ENCODE peak calls at places on chromosomes 6 and 20, in eight cellular contexts. One of them, this sample, is unnamed.

GRCh38 chr20:39829713-39830112 is 859.3 kb downstream of the MAFB start:
- DNase-seq in cerebellum: no peak
- DNase-seq in lung: no peak
- DNase-seq in endothelial cell: no peak
- DNase-seq in fibroblast of the aortic adventitia: no peak
- DNase-seq in NCI-H82: no peak
- DNase-seq in activated T-helper 1 cell treated with anti-CD3 and anti-CD28 coated beads, Interleukin-12 subunit alpha, Interleukin-12 subunit beta, Interleukin-2, Interleukin-4 antibody, amounts not matched to agents 30 ng/mL and 10 ng/mL and 1 ng/mL, durations not matched to agents 14 hours and 24 hours and 36 hours: no peak
- DNase-seq in iris pigment epithelial cell: no peak
- DNase-seq in this sample: no peak

GRCh38 chr20:49368596-49368995 is 90.7 kb upstream of the ZNFX1 start:
- DNase-seq in activated T-helper 1 cell treated with anti-CD3 and anti-CD28 coated beads, Interleukin-12 subunit alpha, Interleukin-12 subunit beta, Interleukin-2, Interleukin-4 antibody, amounts not matched to agents 30 ng/mL and 10 ng/mL and 1 ng/mL, durations not matched to agents 14 hours and 24 hours and 36 hours: no peak
- DNase-seq in iris pigment epithelial cell: no peak
- DNase-seq in fibroblast of the aortic adventitia: no peak
- DNase-seq in NCI-H82: no peak
- DNase-seq in endothelial cell: no peak
- DNase-seq in lung: no peak
- DNase-seq in cerebellum: no peak
- DNase-seq in this sample: no peak

GRCh38 chr6:27288136-27289044 is 23.7 kb downstream of the POM121L2 start:
- DNase-seq in endothelial cell: peak; percentile 70
- DNase-seq in iris pigment epithelial cell: no peak
- DNase-seq in fibroblast of the aortic adventitia: no peak
- DNase-seq in lung: no peak
- DNase-seq in NCI-H82: no peak
- DNase-seq in activated T-helper 1 cell treated with anti-CD3 and anti-CD28 coated beads, Interleukin-12 subunit alpha, Interleukin-12 subunit beta, Interleukin-2, Interleukin-4 antibody, amounts not matched to agents 30 ng/mL and 10 ng/mL and 1 ng/mL, durations not matched to agents 14 hours and 24 hours and 36 hours: no peak
- DNase-seq in cerebellum: no peak
- DNase-seq in this sample: no peak

GRCh38 chr6:18280084-18280483 is 15.8 kb upstream of the DEK start:
- DNase-seq in endothelial cell: no peak
- DNase-seq in NCI-H82: no peak
- DNase-seq in cerebellum: no peak
- DNase-seq in fibroblast of the aortic adventitia: no peak
- DNase-seq in iris pigment epithelial cell: peak; percentile 24
- DNase-seq in lung: no peak
- DNase-seq in activated T-helper 1 cell treated with anti-CD3 and anti-CD28 coated beads, Interleukin-12 subunit alpha, Interleukin-12 subunit beta, Interleukin-2, Interleukin-4 antibody, amounts not matched to agents 30 ng/mL and 10 ng/mL and 1 ng/mL, durations not matched to agents 14 hours and 24 hours and 36 hours: no peak
- DNase-seq in this sample: peak; percentile 59

GRCh38 chr6:100504786-100505737 is 40.3 kb upstream of the SIM1 start:
- DNase-seq in cerebellum: no peak
- DNase-seq in NCI-H82: no peak
- DNase-seq in fibroblast of the aortic adventitia: peak; percentile 84
- DNase-seq in activated T-helper 1 cell treated with anti-CD3 and anti-CD28 coated beads, Interleukin-12 subunit alpha, Interleukin-12 subunit beta, Interleukin-2, Interleukin-4 antibody, amounts not matched to agents 30 ng/mL and 10 ng/mL and 1 ng/mL, durations not matched to agents 14 hours and 24 hours and 36 hours: no peak
- DNase-seq in endothelial cell: no peak
- DNase-seq in iris pigment epithelial cell: peak; percentile 91
- DNase-seq in lung: no peak
- DNase-seq in this sample: peak; percentile 25

GRCh38 chr6:147063469-147064031 is 140.7 kb upstream of the STXBP5 start:
- DNase-seq in lung: no peak
- DNase-seq in iris pigment epithelial cell: peak; percentile 65
- DNase-seq in endothelial cell: no peak
- DNase-seq in fibroblast of the aortic adventitia: peak; percentile 94
- DNase-seq in NCI-H82: no peak
- DNase-seq in cerebellum: no peak
- DNase-seq in activated T-helper 1 cell treated with anti-CD3 and anti-CD28 coated beads, Interleukin-12 subunit alpha, Interleukin-12 subunit beta, Interleukin-2, Interleukin-4 antibody, amounts not matched to agents 30 ng/mL and 10 ng/mL and 1 ng/mL, durations not matched to agents 14 hours and 24 hours and 36 hours: no peak
- DNase-seq in this sample: peak; percentile 72

GRCh38 chr20:5569021-5569420 is 181.2 kb upstream of the SHLD1 start:
- DNase-seq in iris pigment epithelial cell: peak; percentile 50
- DNase-seq in NCI-H82: peak; percentile 75
- DNase-seq in lung: no peak
- DNase-seq in endothelial cell: peak; percentile 37
- DNase-seq in activated T-helper 1 cell treated with anti-CD3 and anti-CD28 coated beads, Interleukin-12 subunit alpha, Interleukin-12 subunit beta, Interleukin-2, Interleukin-4 antibody, amounts not matched to agents 30 ng/mL and 10 ng/mL and 1 ng/mL, durations not matched to agents 14 hours and 24 hours and 36 hours: no peak
- DNase-seq in fibroblast of the aortic adventitia: peak; percentile 58
- DNase-seq in cerebellum: peak; percentile 49
- DNase-seq in this sample: peak; percentile 22

GRCh38 chr6:79864001-79864400 is 83.4 kb downstream of the ELOVL4 start:
- DNase-seq in endothelial cell: no peak
- DNase-seq in activated T-helper 1 cell treated with anti-CD3 and anti-CD28 coated beads, Interleukin-12 subunit alpha, Interleukin-12 subunit beta, Interleukin-2, Interleukin-4 antibody, amounts not matched to agents 30 ng/mL and 10 ng/mL and 1 ng/mL, durations not matched to agents 14 hours and 24 hours and 36 hours: no peak
- DNase-seq in NCI-H82: no peak
- DNase-seq in fibroblast of the aortic adventitia: no peak
- DNase-seq in lung: no peak
- DNase-seq in iris pigment epithelial cell: no peak
- DNase-seq in cerebellum: no peak
- DNase-seq in this sample: no peak

GRCh38 chr20:34970193-34971037 is 14.7 kb downstream of the MYH7B start:
- DNase-seq in iris pigment epithelial cell: no peak
- DNase-seq in activated T-helper 1 cell treated with anti-CD3 and anti-CD28 coated beads, Interleukin-12 subunit alpha, Interleukin-12 subunit beta, Interleukin-2, Interleukin-4 antibody, amounts not matched to agents 30 ng/mL and 10 ng/mL and 1 ng/mL, durations not matched to agents 14 hours and 24 hours and 36 hours: no peak
- DNase-seq in NCI-H82: no peak
- DNase-seq in cerebellum: no peak
- DNase-seq in endothelial cell: no peak
- DNase-seq in fibroblast of the aortic adventitia: no peak
- DNase-seq in lung: no peak
- DNase-seq in this sample: no peak

GRCh38 chr20:3405139-3405538 is 2.3 kb downstream of the DNAAF9 start:
- DNase-seq in iris pigment epithelial cell: no peak
- DNase-seq in activated T-helper 1 cell treated with anti-CD3 and anti-CD28 coated beads, Interleukin-12 subunit alpha, Interleukin-12 subunit beta, Interleukin-2, Interleukin-4 antibody, amounts not matched to agents 30 ng/mL and 10 ng/mL and 1 ng/mL, durations not matched to agents 14 hours and 24 hours and 36 hours: no peak
- DNase-seq in endothelial cell: no peak
- DNase-seq in NCI-H82: no peak
- DNase-seq in cerebellum: no peak
- DNase-seq in lung: no peak
- DNase-seq in fibroblast of the aortic adventitia: no peak
- DNase-seq in this sample: no peak

GRCh38 chr20:50572922-50573777 is 63.0 kb downstream of the PTPN1 start:
- DNase-seq in endothelial cell: no peak
- DNase-seq in iris pigment epithelial cell: peak; percentile 66
- DNase-seq in lung: no peak
- DNase-seq in fibroblast of the aortic adventitia: peak; percentile 91
- DNase-seq in cerebellum: peak; percentile 26
- DNase-seq in NCI-H82: no peak
- DNase-seq in activated T-helper 1 cell treated with anti-CD3 and anti-CD28 coated beads, Interleukin-12 subunit alpha, Interleukin-12 subunit beta, Interleukin-2, Interleukin-4 antibody, amounts not matched to agents 30 ng/mL and 10 ng/mL and 1 ng/mL, durations not matched to agents 14 hours and 24 hours and 36 hours: no peak
- DNase-seq in this sample: peak; percentile 99

GRCh38 chr6:35893246-35893645 is 27.7 kb downstream of the SRPK1 start:
- DNase-seq in lung: no peak
- DNase-seq in cerebellum: no peak
- DNase-seq in endothelial cell: no peak
- DNase-seq in NCI-H82: no peak
- DNase-seq in activated T-helper 1 cell treated with anti-CD3 and anti-CD28 coated beads, Interleukin-12 subunit alpha, Interleukin-12 subunit beta, Interleukin-2, Interleukin-4 antibody, amounts not matched to agents 30 ng/mL and 10 ng/mL and 1 ng/mL, durations not matched to agents 14 hours and 24 hours and 36 hours: no peak
- DNase-seq in iris pigment epithelial cell: peak; percentile 33
- DNase-seq in fibroblast of the aortic adventitia: no peak
- DNase-seq in this sample: no peak

GRCh38 chr20:46683939-46684750 is 5.1 kb downstream of the TP53RK start:
- DNase-seq in cerebellum: no peak
- DNase-seq in iris pigment epithelial cell: peak; percentile 83
- DNase-seq in lung: peak; percentile 54
- DNase-seq in activated T-helper 1 cell treated with anti-CD3 and anti-CD28 coated beads, Interleukin-12 subunit alpha, Interleukin-12 subunit beta, Interleukin-2, Interleukin-4 antibody, amounts not matched to agents 30 ng/mL and 10 ng/mL and 1 ng/mL, durations not matched to agents 14 hours and 24 hours and 36 hours: no peak
- DNase-seq in fibroblast of the aortic adventitia: peak; percentile 79
- DNase-seq in endothelial cell: peak; percentile 19
- DNase-seq in NCI-H82: peak; percentile 99
- DNase-seq in this sample: peak; percentile 78

GRCh38 chr6:169641461-169642085 is 60.3 kb downstream of the WDR27 start:
- DNase-seq in iris pigment epithelial cell: no peak
- DNase-seq in fibroblast of the aortic adventitia: no peak
- DNase-seq in cerebellum: no peak
- DNase-seq in activated T-helper 1 cell treated with anti-CD3 and anti-CD28 coated beads, Interleukin-12 subunit alpha, Interleukin-12 subunit beta, Interleukin-2, Interleukin-4 antibody, amounts not matched to agents 30 ng/mL and 10 ng/mL and 1 ng/mL, durations not matched to agents 14 hours and 24 hours and 36 hours: no peak
- DNase-seq in NCI-H82: no peak
- DNase-seq in endothelial cell: no peak
- DNase-seq in lung: no peak
- DNase-seq in this sample: no peak

GRCh38 chr20:1434571-1435336 is 31.9 kb downstream of the NSFL1C start:
- DNase-seq in iris pigment epithelial cell: peak; percentile 96
- DNase-seq in endothelial cell: peak; percentile 27
- DNase-seq in NCI-H82: peak; percentile 60
- DNase-seq in fibroblast of the aortic adventitia: peak; percentile 70
- DNase-seq in cerebellum: no peak
- DNase-seq in lung: peak; percentile 50
- DNase-seq in activated T-helper 1 cell treated with anti-CD3 and anti-CD28 coated beads, Interleukin-12 subunit alpha, Interleukin-12 subunit beta, Interleukin-2, Interleukin-4 antibody, amounts not matched to agents 30 ng/mL and 10 ng/mL and 1 ng/mL, durations not matched to agents 14 hours and 24 hours and 36 hours: peak; percentile 77
- DNase-seq in this sample: peak; percentile 90

GRCh38 chr20:44678990-44679611 is 27.6 kb upstream of the ADA start:
- DNase-seq in iris pigment epithelial cell: no peak
- DNase-seq in lung: no peak
- DNase-seq in activated T-helper 1 cell treated with anti-CD3 and anti-CD28 coated beads, Interleukin-12 subunit alpha, Interleukin-12 subunit beta, Interleukin-2, Interleukin-4 antibody, amounts not matched to agents 30 ng/mL and 10 ng/mL and 1 ng/mL, durations not matched to agents 14 hours and 24 hours and 36 hours: no peak
- DNase-seq in endothelial cell: no peak
- DNase-seq in fibroblast of the aortic adventitia: no peak
- DNase-seq in cerebellum: no peak
- DNase-seq in NCI-H82: no peak
- DNase-seq in this sample: no peak

GRCh38 chr6:3484240-3484639 is 27.4 kb upstream of the SLC22A23 start:
- DNase-seq in NCI-H82: no peak
- DNase-seq in cerebellum: no peak
- DNase-seq in lung: no peak
- DNase-seq in endothelial cell: no peak
- DNase-seq in fibroblast of the aortic adventitia: peak; percentile 43
- DNase-seq in iris pigment epithelial cell: peak; percentile 81
- DNase-seq in activated T-helper 1 cell treated with anti-CD3 and anti-CD28 coated beads, Interleukin-12 subunit alpha, Interleukin-12 subunit beta, Interleukin-2, Interleukin-4 antibody, amounts not matched to agents 30 ng/mL and 10 ng/mL and 1 ng/mL, durations not matched to agents 14 hours and 24 hours and 36 hours: no peak
- DNase-seq in this sample: no peak

GRCh38 chr6:2961971-2962370 is 9.4 kb downstream of the SERPINB6 start:
- DNase-seq in activated T-helper 1 cell treated with anti-CD3 and anti-CD28 coated beads, Interleukin-12 subunit alpha, Interleukin-12 subunit beta, Interleukin-2, Interleukin-4 antibody, amounts not matched to agents 30 ng/mL and 10 ng/mL and 1 ng/mL, durations not matched to agents 14 hours and 24 hours and 36 hours: no peak
- DNase-seq in endothelial cell: no peak
- DNase-seq in NCI-H82: no peak
- DNase-seq in cerebellum: no peak
- DNase-seq in fibroblast of the aortic adventitia: no peak
- DNase-seq in iris pigment epithelial cell: no peak
- DNase-seq in lung: peak; percentile 71
- DNase-seq in this sample: no peak

GRCh38 chr20:41697861-41698559 is 79.8 kb upstream of the CHD6 start:
- DNase-seq in NCI-H82: peak; percentile 66
- DNase-seq in endothelial cell: peak; percentile 13
- DNase-seq in cerebellum: peak; percentile 11
- DNase-seq in lung: no peak
- DNase-seq in activated T-helper 1 cell treated with anti-CD3 and anti-CD28 coated beads, Interleukin-12 subunit alpha, Interleukin-12 subunit beta, Interleukin-2, Interleukin-4 antibody, amounts not matched to agents 30 ng/mL and 10 ng/mL and 1 ng/mL, durations not matched to agents 14 hours and 24 hours and 36 hours: peak; percentile 11
- DNase-seq in fibroblast of the aortic adventitia: peak; percentile 62
- DNase-seq in iris pigment epithelial cell: peak; percentile 47
- DNase-seq in this sample: peak; percentile 19

GRCh38 chr6:166637806-166638458 is 10.9 kb upstream of the RPS6KA2 start:
- DNase-seq in lung: no peak
- DNase-seq in activated T-helper 1 cell treated with anti-CD3 and anti-CD28 coated beads, Interleukin-12 subunit alpha, Interleukin-12 subunit beta, Interleukin-2, Interleukin-4 antibody, amounts not matched to agents 30 ng/mL and 10 ng/mL and 1 ng/mL, durations not matched to agents 14 hours and 24 hours and 36 hours: no peak
- DNase-seq in fibroblast of the aortic adventitia: no peak
- DNase-seq in cerebellum: no peak
- DNase-seq in endothelial cell: no peak
- DNase-seq in iris pigment epithelial cell: no peak
- DNase-seq in NCI-H82: no peak
- DNase-seq in this sample: no peak

This sample was measured in fibroblast of gingiva.